ENCODE peak calls at places on chromosome 16, in six cellular contexts. P is neural progenitor cell, Y is osteoblast, B is progenitor cell of endocrine pancreas, W is ovary, V is AG10803. K is an unnamed sample.

GRCh38 chr16:67268136-67268579 is 11.2 kb upstream of the PLEKHG4 start:
- DNase-seq in P (no peak), Y (peak), B (no peak), W (peak), V (peak), K (peak)

GRCh38 chr16:20853076-20853597 is 46.8 kb downstream of the REXO5 start:
- DNase-seq in P (no peak), Y (no peak), B (no peak), W (no peak), V (no peak), K (no peak)

GRCh38 chr16:89164436-89164835 is 7.1 kb upstream of the CDH15 start:
- DNase-seq in P (peak), Y (no peak), B (no peak), W (no peak), V (no peak), K (no peak)

GRCh38 chr16:88856122-88856827 is 472 bp downstream of the GALNS start:
- DNase-seq in P (peak), Y (peak), B (no peak), W (peak), V (no peak), K (no peak)

GRCh38 chr16:84722068-84722467 is 22.3 kb downstream of the USP10 start:
- DNase-seq in P (no peak), Y (no peak), B (no peak), W (no peak), V (no peak), K (no peak)

GRCh38 chr16:15857779-15858560 is 1.1 kb upstream of the MYH11 start:
- DNase-seq in P (peak), Y (peak), B (peak), W (peak), V (peak), K (no peak)

GRCh38 chr16:72763927-72764628 is 283.9 kb downstream of the ZFHX3 start:
- DNase-seq in P (peak), Y (no peak), B (no peak), W (no peak), V (no peak), K (no peak)

GRCh38 chr16:46822270-46822669 is 8.7 kb downstream of the C16orf87 start:
- DNase-seq in P (no peak), Y (no peak), B (no peak), W (no peak), V (peak), K (no peak)

GRCh38 chr16:19393226-19394074 is 24.2 kb upstream of the TMC5 start:
- DNase-seq in P (peak), Y (no peak), B (no peak), W (no peak), V (no peak), K (no peak)

GRCh38 chr16:67562526-67562917 is at the start of gene CTCF:
- DNase-seq in P (peak), Y (peak), B (peak), W (peak), V (peak), K (no peak)

GRCh38 chr16:86965840-86966239 is 351.4 kb downstream of the C16orf95 start:
- DNase-seq in P (no peak), Y (peak), B (no peak), W (no peak), V (no peak), K (no peak)

GRCh38 chr16:66832661-66833305 is 2.0 kb upstream of the NAE1 start:
- DNase-seq in P (no peak), Y (no peak), B (no peak), W (no peak), V (peak), K (no peak)

DNA sequence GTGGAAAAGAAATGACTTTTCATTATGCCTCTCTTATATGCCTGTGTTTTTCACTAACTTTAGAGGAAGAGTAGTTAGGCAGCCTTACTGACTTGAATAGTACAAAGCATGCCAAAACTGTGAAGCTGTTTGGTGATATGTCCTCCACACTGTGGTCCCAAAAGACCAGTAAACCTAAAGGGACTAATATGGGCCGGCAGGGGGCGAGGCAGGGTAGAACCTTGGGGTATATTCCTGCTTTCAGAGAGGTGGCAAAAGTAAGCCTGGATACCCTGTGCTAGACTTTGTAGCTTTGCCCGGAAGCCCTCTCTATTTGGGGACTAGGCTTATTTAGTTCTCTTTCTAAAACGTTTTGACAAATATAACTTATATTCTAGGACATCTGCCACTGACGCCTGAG is 36.5 kb upstream of the VWA3A start:
- DNase-seq in P (peak), Y (no peak), B (no peak), W (no peak), V (no peak), K (no peak)
- TF ChIP-seq CTCF in P (peak), Y (peak), B (peak), W (no peak), V (no peak), K (no peak)

GRCh38 chr16:61921373-61921772 is 114.9 kb downstream of the CDH8 start:
- DNase-seq in P (no peak), Y (no peak), B (no peak), W (no peak), V (no peak), K (no peak)

GRCh38 chr16:61926766-61927165 is 109.5 kb downstream of the CDH8 start:
- DNase-seq in P (no peak), Y (no peak), B (no peak), W (no peak), V (no peak), K (no peak)

DNA sequence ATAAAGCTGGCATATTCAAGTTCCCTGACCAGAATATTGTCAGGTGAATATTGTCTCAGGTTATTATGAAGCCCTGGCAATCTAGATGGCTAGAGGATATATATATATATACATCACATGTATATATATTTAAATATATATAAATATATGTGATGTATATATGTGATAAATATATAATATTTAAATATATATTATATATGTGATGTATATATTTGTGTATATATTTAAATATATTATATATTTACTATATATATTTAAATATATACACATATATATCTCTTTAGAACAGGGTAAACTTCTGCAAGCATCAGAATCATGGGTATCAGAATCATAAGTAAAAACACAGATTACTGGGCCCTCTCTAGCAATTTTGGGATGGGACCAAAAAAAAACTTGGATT is 112.6 kb downstream of the CDH8 start:
- DNase-seq in P (no peak), Y (no peak), B (no peak), W (no peak), V (no peak), K (no peak)
- TF ChIP-seq CTCF in P (no peak), Y (no peak), B (no peak), W (no peak), V (no peak), K (no peak)

GRCh38 chr16:23222929-23223328 is 40.4 kb downstream of the SCNN1G start:
- DNase-seq in P (no peak), Y (no peak), B (no peak), W (no peak), V (no peak), K (no peak)
- TF ChIP-seq CTCF in P (no peak), Y (no peak), B (no peak), W (no peak), V (no peak), K (no peak)

DNA sequence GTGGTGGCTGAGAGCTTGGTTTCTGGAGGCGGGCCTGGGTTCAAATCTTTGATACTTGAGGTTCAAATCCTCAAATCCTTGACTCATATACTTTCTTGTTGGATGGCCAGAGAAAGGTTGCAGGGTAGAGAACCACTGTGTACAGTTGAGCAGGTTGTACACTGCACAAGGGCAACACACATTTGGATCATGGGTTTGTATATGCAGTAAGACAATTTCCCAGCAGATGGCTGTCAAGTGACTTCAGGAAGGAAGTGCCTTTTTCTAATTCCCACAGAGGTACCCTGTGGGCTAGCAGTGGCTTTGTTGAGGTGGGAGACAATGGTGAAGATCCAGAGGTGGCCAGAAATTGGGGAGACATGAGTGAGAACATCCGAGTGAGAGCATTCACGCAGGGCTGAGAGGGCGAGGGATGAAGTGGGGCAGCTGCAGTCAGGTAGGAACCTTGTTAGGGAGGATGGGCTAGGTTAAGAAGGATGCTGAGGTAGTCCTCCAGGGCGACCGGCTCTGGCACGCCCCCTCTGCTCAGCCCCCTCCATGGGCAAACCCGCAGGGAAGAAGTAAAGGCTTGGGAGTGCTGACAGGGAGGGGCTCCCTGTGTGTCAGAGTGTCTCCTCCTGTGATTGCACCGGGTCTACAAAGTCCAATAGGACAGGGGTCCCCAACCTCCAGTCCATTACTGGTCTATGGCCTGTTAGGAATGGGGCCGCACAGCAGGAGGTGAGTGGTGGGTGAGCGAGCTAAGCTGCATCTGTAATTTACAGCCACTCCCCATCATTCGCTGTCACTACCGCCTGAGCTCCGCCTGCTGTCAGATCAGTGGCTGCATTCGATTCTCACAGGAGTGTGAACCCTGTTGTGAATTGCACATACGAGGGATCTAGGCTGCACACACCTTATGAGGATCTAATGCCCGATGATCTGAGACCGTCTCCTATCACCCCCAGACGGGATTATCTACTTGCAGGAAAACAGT is 2.7 kb downstream of the C16orf89 start:
- DNase-seq in P (peak), Y (no peak), B (no peak), W (no peak), V (no peak), K (peak)
- TF ChIP-seq CTCF in P (no peak), Y (peak), B (no peak), W (no peak), V (no peak), K (no peak)

GRCh38 chr16:27269300-27270150 is 953 bp upstream of the NSMCE1 start:
- DNase-seq in P (no peak), Y (no peak), B (no peak), W (no peak), V (no peak), K (no peak)

GRCh38 chr16:27267037-27267677 is 1.4 kb downstream of the NSMCE1 start:
- DNase-seq in P (no peak), Y (no peak), B (no peak), W (no peak), V (no peak), K (no peak)

GRCh38 chr16:27265982-27266381 is 2.6 kb downstream of the NSMCE1 start:
- DNase-seq in P (no peak), Y (no peak), B (no peak), W (no peak), V (no peak), K (no peak)

GRCh38 chr16:27270389-27270788 is 1.8 kb upstream of the NSMCE1 start:
- DNase-seq in P (no peak), Y (no peak), B (no peak), W (no peak), V (no peak), K (no peak)

DNA sequence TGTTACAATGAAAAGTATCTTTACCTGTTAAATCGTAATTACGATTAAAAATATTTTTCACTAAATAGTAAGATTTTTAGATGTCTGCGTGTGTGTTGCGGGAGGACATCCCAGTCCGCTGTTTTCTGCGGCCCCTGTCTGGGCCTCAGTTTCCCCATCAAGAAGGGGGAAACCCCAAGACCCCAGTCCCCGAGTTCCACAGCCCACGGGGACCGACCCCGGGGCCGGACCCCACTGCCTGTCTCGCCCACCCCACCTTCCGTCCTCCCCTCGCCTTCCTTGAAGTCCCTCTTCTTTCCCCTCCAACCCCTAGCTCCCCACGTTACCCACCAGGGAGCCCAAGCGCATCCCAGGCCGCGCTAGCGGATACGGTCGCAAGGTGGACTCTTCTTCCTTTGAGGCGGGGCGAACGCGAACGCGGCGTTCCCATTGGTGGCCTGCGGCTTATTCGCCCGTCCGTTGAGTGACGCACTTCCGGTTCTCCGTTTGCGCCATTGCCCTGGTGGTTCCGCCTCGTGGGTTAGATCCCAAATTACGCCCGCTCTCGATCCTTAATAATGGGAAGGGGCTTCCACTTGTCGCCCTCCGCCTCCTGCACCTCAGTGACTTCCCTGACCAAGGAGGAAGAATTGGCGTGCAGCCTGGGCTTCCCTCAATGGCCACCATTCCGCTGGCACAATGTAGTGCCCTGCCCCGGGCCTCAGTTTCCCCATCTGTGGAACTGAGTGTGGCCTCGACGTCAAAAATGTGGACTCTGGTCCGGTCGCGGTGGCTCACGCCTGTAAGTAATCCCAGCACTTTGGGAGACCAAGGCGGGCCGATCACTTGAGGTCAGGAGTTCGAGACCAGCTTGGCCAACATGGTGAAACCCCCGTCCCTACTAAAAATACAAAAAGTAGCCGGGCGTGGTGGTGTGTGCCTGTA is at the start of gene NSMCE1:
- DNase-seq in P (peak), Y (peak), B (peak), W (peak), V (peak), K (peak)
- TF ChIP-seq CTCF in P (no peak), Y (no peak), B (no peak), W (peak), V (peak), K (peak)

GRCh38 chr16:27226976-27227705 is 23.8 kb downstream of the KDM8 start:
- DNase-seq in P (no peak), Y (peak), B (no peak), W (no peak), V (no peak), K (no peak)

GRCh38 chr16:27226476-27226875 is 23.1 kb downstream of the KDM8 start:
- DNase-seq in P (no peak), Y (peak), B (no peak), W (no peak), V (no peak), K (peak)

GRCh38 chr16:27224741-27225300 is 21.5 kb downstream of the KDM8 start:
- DNase-seq in P (no peak), Y (peak), B (no peak), W (peak), V (no peak), K (no peak)

GRCh38 chr16:27224271-27224737 is 21.0 kb downstream of the KDM8 start:
- DNase-seq in P (no peak), Y (peak), B (no peak), W (no peak), V (no peak), K (peak)

DNA sequence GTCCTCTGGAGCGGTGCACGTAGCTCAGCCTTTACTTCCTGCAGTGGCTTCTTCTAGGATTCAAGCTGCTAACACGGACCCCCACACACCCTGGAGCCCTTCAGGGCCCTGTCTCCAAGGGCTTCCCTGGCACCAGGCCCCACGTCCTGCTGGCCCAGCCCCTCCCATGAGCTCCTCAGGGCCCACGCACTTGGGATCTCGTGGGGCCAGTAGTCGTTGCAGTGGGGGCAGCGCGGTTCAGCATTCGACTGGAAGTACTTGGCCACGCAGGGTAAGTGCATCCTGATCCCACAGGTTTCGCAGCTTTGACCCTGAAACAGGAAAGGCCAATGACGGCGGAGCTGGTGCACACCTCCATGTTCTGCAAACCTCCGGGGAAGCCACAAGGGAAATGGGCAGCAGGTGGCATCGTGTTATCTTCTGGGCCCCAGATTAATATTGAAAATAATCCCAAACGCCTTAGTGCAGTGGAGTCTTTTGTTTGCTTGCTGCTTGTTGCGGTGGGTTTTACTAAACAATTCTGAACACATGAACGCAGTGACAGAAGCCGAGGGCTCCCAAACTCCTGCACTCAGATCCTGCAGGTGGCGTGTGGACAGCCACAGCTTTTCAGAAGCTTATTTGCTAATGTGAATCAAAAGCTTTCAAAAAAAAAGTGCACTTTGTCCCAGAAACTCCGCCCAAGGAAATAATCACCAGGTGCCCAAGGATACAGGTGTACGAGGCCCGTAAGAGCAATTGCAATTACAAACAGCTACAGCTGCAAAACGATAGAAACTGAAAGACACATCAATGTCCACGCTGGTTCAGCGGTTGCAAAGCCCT is 22.4 kb downstream of the KDM8 start:
- DNase-seq in P (no peak), Y (peak), B (no peak), W (peak), V (no peak), K (peak)
- TF ChIP-seq CTCF in P (no peak), Y (no peak), B (no peak), W (no peak), V (no peak), K (no peak)

GRCh38 chr16:31010943-31011342 is 505 bp upstream of the STX1B start:
- DNase-seq in P (no peak), Y (peak), B (no peak), W (no peak), V (no peak), K (no peak)

GRCh38 chr16:31010539-31010938 is at the start of gene STX1B:
- DNase-seq in P (peak), Y (peak), B (no peak), W (no peak), V (peak), K (no peak)

DNA sequence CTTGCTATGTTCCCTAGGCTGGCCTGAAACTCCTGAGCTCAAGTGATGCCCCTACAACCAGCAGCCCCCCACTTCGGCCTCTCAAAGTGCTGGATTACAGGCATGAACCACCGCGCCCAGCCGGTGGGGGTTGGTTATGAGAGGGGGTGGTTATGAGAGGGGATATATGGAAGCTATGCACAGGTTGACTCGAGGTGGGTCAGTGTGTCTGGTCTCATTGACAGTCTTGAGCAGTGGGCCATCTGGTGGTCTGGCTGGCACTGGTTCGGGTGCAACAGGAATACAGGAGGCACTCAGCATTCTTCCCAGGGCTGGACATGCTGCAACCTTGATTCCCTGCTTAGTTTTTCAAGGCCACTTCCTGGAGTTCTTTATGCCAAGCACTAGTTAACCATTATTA is 5.6 kb upstream of the STX1B start:
- DNase-seq in P (no peak), Y (no peak), B (no peak), W (no peak), V (no peak), K (no peak)
- TF ChIP-seq CTCF in P (peak), Y (no peak), B (no peak), W (no peak), V (no peak), K (peak)

DNA sequence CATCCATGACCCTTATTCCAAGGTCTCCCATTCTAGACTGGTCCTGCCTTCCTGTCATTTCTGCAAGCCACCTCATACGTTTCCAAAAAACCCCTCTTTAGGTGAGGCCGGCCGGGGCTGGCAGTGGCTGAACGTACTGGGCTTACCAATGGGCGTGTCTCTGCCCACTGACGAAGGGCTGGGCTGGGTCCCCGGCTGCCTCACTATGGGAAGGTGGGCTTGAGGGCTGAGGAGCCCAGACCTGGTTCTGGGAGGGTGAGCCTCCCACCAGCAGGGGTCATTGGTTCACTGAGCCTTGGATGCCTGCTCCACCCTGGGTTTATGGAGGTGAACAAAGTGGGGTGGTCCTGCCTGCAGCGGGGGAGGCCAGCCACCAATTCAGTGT is 19.9 kb downstream of the KDM8 start:
- DNase-seq in P (no peak), Y (no peak), B (no peak), W (peak), V (no peak), K (no peak)
- TF ChIP-seq CTCF in P (no peak), Y (no peak), B (peak), W (no peak), V (no peak), K (peak)